ENCODE peak calls at places on chromosomes 13 and 19, in six cellular contexts. J, N, P, V, C and A are unnamed samples.

GRCh38 chr19:50252111-50252886 is 48.9 kb downstream of the MYH14 start:
- DNase-seq in C (peak), V (peak), J (peak), P (no peak), N (peak), A (no peak)

GRCh38 chr19:16896913-16897571 is 8.2 kb downstream of the F2RL3 start:
- DNase-seq in J (no peak), N (peak), C (peak), V (peak), P (peak), A (peak)

GRCh38 chr19:19788015-19788414 is 33.5 kb downstream of the ZNF506 start:
- DNase-seq in N (no peak), C (no peak), P (no peak), J (no peak), V (no peak), A (no peak)

GRCh38 chr13:24228852-24229458 is 68.4 kb downstream of the SPATA13 start:
- DNase-seq in P (no peak), J (peak), V (no peak), N (peak), C (no peak), A (no peak)

GRCh38 chr19:9586764-9587163 is 2.5 kb upstream of the ZNF121 start:
- DNase-seq in N (peak), J (peak), V (peak), C (peak), P (no peak), A (peak)

GRCh38 chr19:10450191-10450852 is 30.0 kb downstream of the PDE4A start:
- DNase-seq in P (no peak), C (no peak), N (no peak), J (no peak), V (no peak), A (no peak)

GRCh38 chr13:24271611-24272451 is 37.5 kb upstream of the C1QTNF9 start:
- DNase-seq in C (peak), V (no peak), N (no peak), J (peak), P (peak), A (peak)

GRCh38 chr13:75541287-75541686 is 3.6 kb upstream of the COMMD6 start:
- DNase-seq in J (no peak), P (no peak), V (no peak), C (no peak), N (no peak), A (no peak)

GRCh38 chr13:44406617-44407016 is 33.0 kb downstream of the SERP2 start:
- DNase-seq in J (no peak), C (no peak), V (no peak), P (no peak), N (no peak), A (no peak)

GRCh38 chr13:31538067-31539042 is 201.0 kb upstream of the RXFP2 start:
- DNase-seq in N (peak), C (peak), P (no peak), J (no peak), V (no peak), A (no peak)

GRCh38 chr19:43353606-43354304 is at the start of gene CD177:
- DNase-seq in J (no peak), V (no peak), P (no peak), C (no peak), N (no peak), A (no peak)

GRCh38 chr13:33355470-33355869 is 69.9 kb upstream of the STARD13 start:
- DNase-seq in C (no peak), J (no peak), P (no peak), N (no peak), V (no peak), A (no peak)

GRCh38 chr19:49565261-49565660 is 15.1 kb downstream of the NOSIP start:
- DNase-seq in C (peak), J (no peak), V (peak), N (no peak), P (no peak), A (no peak)

GRCh38 chr13:27466513-27466912 is 16.1 kb upstream of the MTIF3 start:
- DNase-seq in C (no peak), N (no peak), J (peak), V (no peak), P (no peak), A (no peak)

GRCh38 chr19:16887353-16888265 is 1.2 kb upstream of the F2RL3 start:
- DNase-seq in N (no peak), V (no peak), C (no peak), P (no peak), J (no peak), A (no peak)

GRCh38 chr13:26760835-26761582 is 423 bp upstream of the GPR12 start:
- DNase-seq in V (no peak), J (no peak), N (no peak), P (no peak), C (no peak), A (no peak)

GRCh38 chr13:113351514-113352026 is 12.4 kb downstream of the GRTP1 start:
- DNase-seq in J (no peak), P (no peak), V (no peak), C (no peak), N (no peak), A (no peak)

GRCh38 chr13:72886272-72887062 is 104.5 kb downstream of the PIBF1 start:
- DNase-seq in P (no peak), V (no peak), J (no peak), N (no peak), C (no peak), A (no peak)

GRCh38 chr19:611506-611869 is 21.8 kb downstream of the HCN2 start:
- DNase-seq in C (no peak), J (no peak), P (peak), N (no peak), V (no peak), A (peak)

GRCh38 chr19:36266375-36266961 is 51.6 kb downstream of the ZNF146 start:
- DNase-seq in P (no peak), N (no peak), V (no peak), C (no peak), J (no peak), A (no peak)

GRCh38 chr19:28881616-28882015 is 331.3 kb downstream of the UQCRFS1 start:
- DNase-seq in C (no peak), V (no peak), N (no peak), J (no peak), P (no peak), A (no peak)

GRCh38 chr13:27261376-27261775 is 9.3 kb upstream of the RASL11A start:
- DNase-seq in P (no peak), J (no peak), C (no peak), V (no peak), N (no peak), A (no peak)

GRCh38 chr19:18304496-18305312 is 18.2 kb downstream of the LSM4 start:
- DNase-seq in P (no peak), C (peak), V (no peak), N (peak), J (peak), A (peak)

GRCh38 chr13:65932587-65933239 is 1297.4 kb downstream of the PCDH9 start:
- DNase-seq in C (no peak), N (no peak), P (peak), J (no peak), V (no peak), A (no peak)

GRCh38 chr13:95833713-95834112 is 156.8 kb downstream of the DNAJC3 start:
- DNase-seq in N (peak), V (no peak), P (no peak), J (no peak), C (no peak), A (no peak)
- TF ChIP-seq CTCF in N (no peak), V (no peak), P (no peak), J (no peak), C (no peak), A (no peak)

GRCh38 chr19:2949939-2950285 is 5.1 kb upstream of the ZNF77 start:
- DNase-seq in P (no peak), C (no peak), N (peak), J (no peak), V (no peak), A (no peak)

GRCh38 chr19:2944403-2944774 is 382 bp downstream of the ZNF77 start:
- DNase-seq in C (no peak), P (no peak), J (no peak), N (no peak), V (no peak), A (no peak)

GRCh38 chr19:2942928-2943640 is 1.7 kb downstream of the ZNF77 start:
- DNase-seq in N (no peak), C (no peak), J (no peak), V (no peak), P (no peak), A (no peak)

GRCh38 chr19:2945575-2946184 is 909 bp upstream of the ZNF77 start:
- DNase-seq in V (no peak), C (no peak), J (no peak), N (no peak), P (no peak), A (no peak)

GRCh38 chr19:2944775-2945574 is at the start of gene ZNF77:
- DNase-seq in J (peak), P (peak), N (peak), C (peak), V (peak), A (peak)
- TF ChIP-seq CTCF in J (no peak), P (no peak), N (no peak), C (no peak), V (peak), A (no peak)

DNA sequence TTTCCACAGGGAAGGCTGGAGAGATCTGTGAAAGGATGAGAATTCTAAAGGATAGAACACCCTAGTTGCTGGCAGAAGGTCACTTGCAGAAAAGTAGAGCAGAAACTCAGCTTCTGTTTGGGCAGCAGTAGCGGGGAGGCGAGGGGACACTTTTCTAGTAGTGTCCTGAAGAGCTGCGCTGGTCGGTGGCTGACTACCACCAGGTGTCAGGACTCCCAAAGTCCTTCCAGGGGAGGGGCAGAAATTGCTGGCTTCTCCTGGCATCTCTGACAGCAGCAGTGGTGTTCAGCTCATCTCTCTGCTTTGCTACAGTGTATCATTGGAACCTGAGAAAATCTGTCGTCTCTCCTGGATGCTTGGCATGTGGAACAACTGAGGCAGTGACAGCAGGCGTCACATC is 120.9 kb downstream of the ZDHHC20 start:
- DNase-seq in J (no peak), V (no peak), P (no peak), C (no peak), N (no peak), A (no peak)
- TF ChIP-seq CTCF in J (peak), V (no peak), P (no peak), C (no peak), N (no peak), A (no peak)

GRCh38 chr19:41883821-41884733 is 1.1 kb downstream of the ARHGEF1 start:
- DNase-seq in V (peak), N (peak), P (peak), J (peak), C (peak), A (peak)

GRCh38 chr19:41886761-41887710 is 4.1 kb downstream of the ARHGEF1 start:
- DNase-seq in N (no peak), V (no peak), C (peak), P (no peak), J (peak), A (peak)

GRCh38 chr19:41888926-41889325 is 5.9 kb downstream of the ARHGEF1 start:
- DNase-seq in P (no peak), J (no peak), V (no peak), C (no peak), N (no peak), A (no peak)

GRCh38 chr19:41889896-41890295 is 6.9 kb downstream of the ARHGEF1 start:
- DNase-seq in J (no peak), V (no peak), N (no peak), P (no peak), C (no peak), A (no peak)

DNA sequence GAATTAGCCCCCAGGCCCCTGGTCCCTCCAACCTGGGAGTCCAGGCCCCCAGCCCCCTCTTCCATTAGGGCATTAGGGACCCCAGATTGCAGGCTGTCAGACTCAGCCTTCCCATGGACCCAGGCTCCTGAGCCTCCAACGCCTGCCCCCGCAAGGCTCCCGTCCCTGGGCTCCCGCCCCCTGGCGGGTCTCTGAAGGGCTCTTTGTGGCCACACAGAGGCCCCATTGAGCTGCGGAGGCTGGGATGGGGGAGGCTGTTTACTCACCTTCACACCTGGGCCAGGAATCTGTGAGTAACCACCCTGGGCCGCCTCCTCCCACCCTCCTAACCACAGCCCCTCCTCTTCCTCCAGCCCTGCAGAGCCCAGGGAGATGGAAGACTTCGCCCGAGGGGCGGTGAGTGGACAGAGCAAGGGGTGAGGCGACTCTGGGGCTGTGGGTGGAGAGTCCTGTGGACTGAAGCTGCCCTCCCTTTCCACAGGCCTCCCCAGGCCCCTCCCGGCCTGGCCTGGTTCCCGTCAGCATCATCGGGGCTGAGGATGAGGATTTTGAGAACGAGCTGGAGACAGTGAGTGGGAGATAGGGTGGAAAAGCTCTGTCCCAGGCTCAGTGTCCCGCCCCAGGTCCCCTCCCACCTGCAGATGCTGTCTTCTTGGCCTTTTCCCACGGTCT is 4.9 kb downstream of the ARHGEF1 start:
- DNase-seq in P (peak), J (peak), C (peak), V (no peak), N (no peak), A (peak)
- TF ChIP-seq CTCF in P (no peak), J (peak), C (no peak), V (peak), N (no peak), A (no peak)

DNA sequence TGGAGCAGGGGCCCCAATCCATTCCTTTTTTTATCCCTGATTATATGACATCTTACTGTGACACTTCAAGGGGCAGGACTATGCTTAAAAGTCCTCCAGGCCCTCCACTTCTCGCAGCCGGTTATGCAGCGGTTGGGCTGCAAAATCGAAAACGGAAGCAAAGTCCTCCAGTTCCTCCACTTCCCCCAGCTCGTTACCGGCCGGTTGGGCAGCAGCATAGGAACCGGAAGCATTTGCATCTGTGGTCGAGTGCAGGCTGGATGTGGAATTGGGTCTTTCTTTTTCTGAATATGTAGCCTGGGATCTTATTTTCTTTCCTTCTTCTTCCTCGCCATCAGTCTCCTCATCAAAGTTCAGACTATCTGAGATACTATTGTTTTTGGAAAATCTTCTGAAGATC is 46.1 kb downstream of the OXGR1 start:
- DNase-seq in P (no peak), V (no peak), J (no peak), N (no peak), C (no peak), A (no peak)
- TF ChIP-seq CTCF in P (no peak), V (no peak), J (no peak), N (no peak), C (no peak), A (no peak)

DNA sequence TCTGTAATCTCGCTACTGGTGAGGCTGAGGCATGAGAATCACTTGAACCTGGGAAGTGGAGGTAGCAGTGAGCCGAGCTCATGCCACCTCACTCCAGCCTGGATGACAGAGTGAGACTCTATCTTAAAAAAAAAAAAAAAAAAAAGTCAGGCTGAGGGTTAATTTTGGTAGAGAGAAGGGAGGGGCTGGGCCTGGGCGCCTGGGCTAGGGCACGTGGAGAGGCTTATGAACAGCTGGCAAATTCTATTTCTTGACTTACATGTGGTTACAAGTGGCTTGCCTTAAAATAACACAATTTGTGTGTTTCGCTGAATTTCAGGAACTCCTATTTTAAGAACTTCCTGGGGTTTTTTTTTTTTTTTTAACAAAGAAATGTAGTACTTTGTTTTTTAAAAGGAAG is 47.6 kb upstream of the MAP3K10 start:
- DNase-seq in C (peak), N (no peak), V (no peak), P (no peak), J (peak), A (no peak)
- TF ChIP-seq CTCF in C (no peak), N (no peak), V (no peak), P (no peak), J (no peak), A (no peak)

DNA sequence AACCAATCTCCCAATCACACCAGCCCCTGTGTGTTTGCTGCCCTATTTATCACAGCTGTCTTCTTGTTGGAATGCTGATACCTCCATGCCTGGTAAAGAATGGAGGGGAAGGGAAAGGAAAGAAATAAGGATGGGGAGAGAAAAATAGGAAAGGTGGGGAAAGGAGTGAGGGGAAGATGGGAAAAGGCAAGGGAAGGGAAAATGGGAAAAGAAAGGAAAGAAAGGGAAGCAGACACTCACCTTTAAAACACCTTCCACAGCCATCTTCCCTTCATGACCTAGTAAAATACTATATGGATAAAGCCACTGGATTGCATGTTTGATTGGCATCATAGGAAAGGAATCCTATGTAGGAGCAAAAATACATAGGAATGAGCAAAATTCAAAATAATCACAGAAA is 77.8 kb downstream of the VWA8 start:
- DNase-seq in V (no peak), J (no peak), P (no peak), N (no peak), C (no peak), A (no peak)
- TF ChIP-seq CTCF in V (no peak), J (no peak), P (no peak), N (no peak), C (no peak), A (no peak)